ENCODE peak calls at places on chromosome 7, in six cellular contexts. One of them, this sample, is unnamed.

GRCh38 chr7:18927134-18927533 is 190.3 kb downstream of the TWIST1 start:
- DNase-seq in body of pancreas: no peak
- DNase-seq in mammary epithelial cell: no peak
- DNase-seq in ovary: no peak
- DNase-seq in pancreas: no peak
- DNase-seq in adrenal gland: no peak
- DNase-seq in this sample: no peak

GRCh38 chr7:157476654-157477549 is 140.1 kb downstream of the DNAJB6 start:
- DNase-seq in body of pancreas: no peak
- DNase-seq in mammary epithelial cell: no peak
- DNase-seq in ovary: no peak
- DNase-seq in pancreas: peak
- DNase-seq in adrenal gland: no peak
- DNase-seq in this sample: no peak

GRCh38 chr7:151795168-151795754 is 81.7 kb downstream of the PRKAG2 start:
- DNase-seq in body of pancreas: no peak
- DNase-seq in mammary epithelial cell: no peak
- DNase-seq in ovary: no peak
- DNase-seq in pancreas: peak
- DNase-seq in adrenal gland: no peak
- DNase-seq in this sample: peak

GRCh38 chr7:102967798-102968197 is 55.0 kb downstream of the LRRC17 start:
- DNase-seq in body of pancreas: no peak
- DNase-seq in mammary epithelial cell: no peak
- DNase-seq in ovary: no peak
- DNase-seq in pancreas: no peak
- DNase-seq in adrenal gland: no peak
- DNase-seq in this sample: no peak

GRCh38 chr7:38756521-38756920 is 125.3 kb upstream of the AMPH start:
- DNase-seq in body of pancreas: no peak
- DNase-seq in mammary epithelial cell: no peak
- DNase-seq in ovary: no peak
- DNase-seq in pancreas: no peak
- DNase-seq in adrenal gland: no peak
- DNase-seq in this sample: no peak

GRCh38 chr7:131613909-131614308 is 57.5 kb upstream of the PODXL start:
- DNase-seq in body of pancreas: no peak
- DNase-seq in mammary epithelial cell: no peak
- DNase-seq in ovary: no peak
- DNase-seq in pancreas: no peak
- DNase-seq in adrenal gland: no peak
- DNase-seq in this sample: no peak

GRCh38 chr7:151406886-151407583 is 2.8 kb downstream of the WDR86 start:
- DNase-seq in body of pancreas: no peak
- DNase-seq in mammary epithelial cell: no peak
- DNase-seq in ovary: no peak
- DNase-seq in pancreas: no peak
- DNase-seq in adrenal gland: no peak
- DNase-seq in this sample: no peak

GRCh38 chr7:135217645-135218509 is 6.6 kb upstream of the WDR91 start:
- DNase-seq in body of pancreas: no peak
- DNase-seq in mammary epithelial cell: no peak
- DNase-seq in ovary: no peak
- DNase-seq in pancreas: no peak
- DNase-seq in adrenal gland: no peak
- DNase-seq in this sample: no peak

GRCh38 chr7:108723343-108723957 is 153.8 kb downstream of the DNAJB9 start:
- DNase-seq in body of pancreas: no peak
- DNase-seq in mammary epithelial cell: no peak
- DNase-seq in ovary: no peak
- DNase-seq in pancreas: no peak
- DNase-seq in adrenal gland: no peak
- DNase-seq in this sample: no peak

GRCh38 chr7:159370-160270 is 32.8 kb upstream of the FAM20C start:
- DNase-seq in body of pancreas: no peak
- DNase-seq in mammary epithelial cell: no peak
- DNase-seq in ovary: no peak
- DNase-seq in pancreas: peak
- DNase-seq in adrenal gland: no peak
- DNase-seq in this sample: peak

GRCh38 chr7:111380945-111381344 is 181.3 kb downstream of the IMMP2L start:
- DNase-seq in body of pancreas: no peak
- DNase-seq in mammary epithelial cell: no peak
- DNase-seq in ovary: no peak
- DNase-seq in pancreas: no peak
- DNase-seq in adrenal gland: no peak
- DNase-seq in this sample: no peak

GRCh38 chr7:79452495-79453265 is 787 bp downstream of the MAGI2 start:
- DNase-seq in body of pancreas: peak
- DNase-seq in mammary epithelial cell: no peak
- DNase-seq in ovary: peak
- DNase-seq in pancreas: peak
- DNase-seq in adrenal gland: peak
- DNase-seq in this sample: peak
- H3K4me3 ChIP-seq in body of pancreas: no peak
- H3K4me3 ChIP-seq in mammary epithelial cell: peak
- H3K4me3 ChIP-seq in ovary: peak
- H3K4me3 ChIP-seq in pancreas: peak
- H3K4me3 ChIP-seq in adrenal gland: peak
- H3K4me3 ChIP-seq in this sample: peak

DNA sequence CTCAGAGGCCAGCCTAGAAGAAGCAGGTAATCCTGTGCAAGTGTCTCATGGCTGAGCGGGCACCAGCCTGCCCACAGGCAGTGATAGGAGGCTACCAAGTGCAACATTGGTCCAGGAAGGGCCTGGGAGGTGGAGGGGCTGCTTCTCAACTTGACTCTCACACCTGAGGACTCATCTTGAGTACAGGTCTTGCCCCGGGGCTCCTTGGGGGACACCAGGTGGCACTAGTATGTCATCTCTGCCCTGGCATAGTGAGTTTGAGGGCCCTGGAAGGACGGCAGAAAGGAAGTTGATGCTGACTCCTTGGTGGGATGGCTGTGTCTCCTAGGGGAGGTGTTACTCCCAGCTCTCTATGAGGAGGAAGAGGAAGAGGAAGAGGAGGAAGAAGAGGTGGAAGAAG is 2.3 kb downstream of the CCDC136 start:
- DNase-seq in body of pancreas: no peak
- DNase-seq in mammary epithelial cell: no peak
- DNase-seq in ovary: no peak
- DNase-seq in pancreas: no peak
- DNase-seq in adrenal gland: no peak
- DNase-seq in this sample: no peak
- TF ChIP-seq CTCF in body of pancreas: no peak
- TF ChIP-seq CTCF in mammary epithelial cell: no peak
- TF ChIP-seq CTCF in ovary: no peak
- TF ChIP-seq CTCF in pancreas: no peak
- TF ChIP-seq CTCF in adrenal gland: no peak
- TF ChIP-seq CTCF in this sample: no peak

DNA sequence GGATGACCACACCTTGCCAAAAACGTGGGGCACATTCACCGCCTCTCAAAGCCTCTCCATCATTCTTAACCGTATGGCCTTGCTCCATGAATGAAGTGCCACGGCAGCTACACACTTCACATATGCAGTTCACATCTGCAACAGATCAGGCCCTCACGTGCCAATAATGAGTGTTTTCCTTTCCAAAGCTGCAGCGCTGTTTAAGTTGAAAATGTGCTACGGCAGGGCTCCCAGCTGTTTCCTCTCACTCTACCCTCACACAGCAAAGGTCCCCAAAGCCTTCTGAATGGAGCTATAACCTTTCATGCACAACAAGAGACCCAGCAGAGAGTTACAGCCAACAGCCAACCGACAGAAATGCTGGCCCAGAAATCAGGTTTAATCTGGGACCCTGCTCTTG is 236.1 kb downstream of the ELMO1 start:
- DNase-seq in body of pancreas: no peak
- DNase-seq in mammary epithelial cell: no peak
- DNase-seq in ovary: no peak
- DNase-seq in pancreas: no peak
- DNase-seq in adrenal gland: no peak
- DNase-seq in this sample: no peak
- H3K27ac ChIP-seq in body of pancreas: no peak
- H3K27ac ChIP-seq in mammary epithelial cell: no peak
- H3K27ac ChIP-seq in ovary: no peak
- H3K27ac ChIP-seq in pancreas: no peak
- H3K27ac ChIP-seq in adrenal gland: no peak
- H3K27ac ChIP-seq in this sample: no peak

DNA sequence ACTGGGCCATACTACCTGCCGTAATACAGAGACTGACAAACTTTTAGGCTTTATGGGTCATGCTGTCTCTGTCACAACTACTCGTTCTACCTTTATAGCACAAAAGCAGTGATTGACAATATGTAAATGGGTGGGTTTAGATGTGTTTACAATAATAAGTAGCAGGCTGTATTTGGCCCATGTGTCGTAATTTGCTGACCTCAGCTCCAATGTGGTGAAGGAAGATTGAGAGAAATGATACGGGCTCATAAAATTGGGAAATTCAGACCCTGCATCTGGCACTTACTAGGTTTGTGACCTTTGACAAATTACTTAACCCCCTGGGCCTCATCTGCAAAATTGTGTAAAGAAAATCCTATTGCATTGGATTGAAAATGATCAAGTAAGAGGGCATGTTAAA is 150.8 kb upstream of the NPSR1 start:
- DNase-seq in body of pancreas: no peak
- DNase-seq in mammary epithelial cell: no peak
- DNase-seq in ovary: no peak
- DNase-seq in pancreas: no peak
- DNase-seq in adrenal gland: no peak
- DNase-seq in this sample: no peak
- H3K4me3 ChIP-seq in body of pancreas: no peak
- H3K4me3 ChIP-seq in mammary epithelial cell: no peak
- H3K4me3 ChIP-seq in ovary: no peak
- H3K4me3 ChIP-seq in pancreas: no peak
- H3K4me3 ChIP-seq in adrenal gland: no peak
- H3K4me3 ChIP-seq in this sample: no peak

GRCh38 chr7:64621656-64622055 is 44.3 kb upstream of the ZNF107 start:
- DNase-seq in body of pancreas: no peak
- DNase-seq in mammary epithelial cell: no peak
- DNase-seq in ovary: no peak
- DNase-seq in pancreas: no peak
- DNase-seq in adrenal gland: no peak
- DNase-seq in this sample: no peak
- TF ChIP-seq CTCF in body of pancreas: no peak
- TF ChIP-seq CTCF in mammary epithelial cell: no peak
- TF ChIP-seq CTCF in ovary: no peak
- TF ChIP-seq CTCF in pancreas: no peak
- TF ChIP-seq CTCF in adrenal gland: no peak
- TF ChIP-seq CTCF in this sample: no peak

GRCh38 chr7:76340617-76341131 is 18.1 kb downstream of the YWHAG start:
- DNase-seq in body of pancreas: no peak
- DNase-seq in mammary epithelial cell: no peak
- DNase-seq in ovary: no peak
- DNase-seq in pancreas: no peak
- DNase-seq in adrenal gland: peak
- DNase-seq in this sample: no peak
- H3K27ac ChIP-seq in body of pancreas: no peak
- H3K27ac ChIP-seq in mammary epithelial cell: no peak
- H3K27ac ChIP-seq in ovary: peak
- H3K27ac ChIP-seq in pancreas: no peak
- H3K27ac ChIP-seq in adrenal gland: peak
- H3K27ac ChIP-seq in this sample: peak

GRCh38 chr7:63925262-63925625 is 73.4 kb upstream of the ZNF722 start:
- DNase-seq in body of pancreas: peak
- DNase-seq in mammary epithelial cell: no peak
- DNase-seq in ovary: peak
- DNase-seq in pancreas: no peak
- DNase-seq in adrenal gland: peak
- DNase-seq in this sample: no peak

GRCh38 chr7:63931057-63931600 is 67.5 kb upstream of the ZNF722 start:
- DNase-seq in body of pancreas: no peak
- DNase-seq in mammary epithelial cell: no peak
- DNase-seq in ovary: no peak
- DNase-seq in pancreas: no peak
- DNase-seq in adrenal gland: no peak
- DNase-seq in this sample: no peak

GRCh38 chr7:63927261-63927660 is 71.4 kb upstream of the ZNF722 start:
- DNase-seq in body of pancreas: no peak
- DNase-seq in mammary epithelial cell: no peak
- DNase-seq in ovary: peak
- DNase-seq in pancreas: no peak
- DNase-seq in adrenal gland: no peak
- DNase-seq in this sample: no peak

DNA sequence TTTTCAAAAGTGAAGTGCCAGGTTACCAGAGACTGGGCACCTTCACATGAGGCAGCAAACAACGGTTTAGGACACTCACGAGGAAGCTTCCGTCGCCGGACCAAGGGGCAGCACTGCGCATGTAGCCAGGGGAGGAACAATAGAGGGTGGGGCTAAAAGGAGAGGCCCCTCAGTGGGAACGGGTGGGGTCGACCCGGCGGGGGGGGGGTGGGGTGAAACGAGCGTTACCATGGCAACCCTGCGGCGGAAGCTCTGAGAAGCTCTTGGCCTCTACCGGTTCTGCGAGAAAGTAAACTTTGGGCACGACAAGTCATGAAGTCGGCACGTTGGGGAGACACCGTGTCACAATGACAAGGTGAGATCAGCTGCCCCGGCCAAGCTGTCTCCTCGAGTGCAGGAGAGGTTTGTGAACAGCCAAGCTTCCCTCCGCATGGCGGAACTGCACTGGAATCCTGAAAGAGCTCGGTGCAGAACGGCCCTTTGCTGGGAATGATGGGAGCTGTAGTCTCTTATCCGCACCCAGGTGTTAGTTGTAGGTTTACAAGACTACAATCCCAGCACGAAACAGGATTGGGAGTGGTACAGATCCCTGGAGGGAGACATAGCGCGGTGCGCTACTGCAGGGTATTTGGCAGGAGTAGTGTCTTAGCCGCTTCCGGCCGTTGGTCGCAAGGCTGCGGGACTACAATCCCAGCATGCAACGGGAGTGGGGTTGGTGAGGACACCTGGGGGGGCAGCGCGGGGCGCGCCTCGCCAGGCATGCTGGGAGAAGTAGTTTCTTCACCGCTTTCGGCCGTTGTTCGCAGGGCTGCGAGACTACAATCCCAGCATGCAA is 72.8 kb upstream of the ZNF722 start:
- DNase-seq in body of pancreas: peak
- DNase-seq in mammary epithelial cell: peak
- DNase-seq in ovary: peak
- DNase-seq in pancreas: peak
- DNase-seq in adrenal gland: peak
- DNase-seq in this sample: peak
- H3K4me3 ChIP-seq in body of pancreas: peak
- H3K4me3 ChIP-seq in mammary epithelial cell: no peak
- H3K4me3 ChIP-seq in ovary: peak
- H3K4me3 ChIP-seq in pancreas: peak
- H3K4me3 ChIP-seq in adrenal gland: peak
- H3K4me3 ChIP-seq in this sample: peak

This sample was measured in heart left ventricle.